ENCODE peak calls at places on chromosome 14, in five cellular contexts. V, T, I, P and S are unnamed samples.

GRCh38 chr14:101478796-101479410 is 82.4 kb upstream of the DIO3 start:
- DNase-seq in T (no peak), P (no peak), I (no peak), V (no peak), S (no peak)

GRCh38 chr14:91142214-91142668 is 28.4 kb downstream of the DGLUCY start:
- DNase-seq in I (no peak), T (no peak), P (no peak), V (no peak), S (no peak)

GRCh38 chr14:69298131-69299071 is 38.4 kb downstream of the GALNT16 start:
- DNase-seq in V (no peak), P (no peak), T (no peak), I (no peak), S (no peak)

GRCh38 chr14:103312006-103312635 is 21.9 kb upstream of the EIF5 start:
- DNase-seq in T (no peak), P (no peak), V (no peak), I (no peak), S (no peak)

GRCh38 chr14:24132976-24133375 is 2.5 kb downstream of the FITM1 start:
- DNase-seq in P (no peak), V (no peak), T (no peak), I (no peak), S (no peak)

GRCh38 chr14:23483216-23483854 is 13.8 kb downstream of the NGDN start:
- DNase-seq in P (peak), I (no peak), V (no peak), T (no peak), S (no peak)

GRCh38 chr14:102945346-102946130 is 23.1 kb downstream of the AMN start:
- DNase-seq in I (no peak), V (peak), P (no peak), T (peak), S (no peak)

GRCh38 chr14:61188196-61188595 is 92.9 kb downstream of the TMEM30B start:
- DNase-seq in P (peak), I (no peak), T (peak), V (no peak), S (no peak)

GRCh38 chr14:105398044-105398725 is at the start of gene TEX22:
- DNase-seq in T (peak), P (peak), I (peak), V (peak), S (peak)

GRCh38 chr14:23602181-23603095 is 23.8 kb upstream of the JPH4 start:
- DNase-seq in T (no peak), P (no peak), I (no peak), V (no peak), S (no peak)

GRCh38 chr14:34792593-34792992 is 78.2 kb upstream of the CFL2 start:
- DNase-seq in I (no peak), T (no peak), P (no peak), V (no peak), S (no peak)

GRCh38 chr14:51654549-51654879 is 2.8 kb downstream of the FRMD6 start:
- DNase-seq in V (no peak), I (no peak), T (no peak), P (no peak), S (no peak)

GRCh38 chr14:35234007-35234406 is 58.2 kb upstream of the PSMA6 start:
- DNase-seq in I (peak), T (no peak), P (peak), V (no peak), S (peak)

GRCh38 chr14:38079268-38079667 is 128.4 kb upstream of the SSTR1 start:
- DNase-seq in I (peak), P (no peak), V (no peak), T (no peak), S (no peak)

GRCh38 chr14:103091041-103091882 is 3.3 kb upstream of the EXOC3L4 start:
- DNase-seq in V (no peak), I (no peak), T (peak), P (peak), S (no peak)

GRCh38 chr14:34180428-34180827 is 229.6 kb upstream of the EGLN3 start:
- DNase-seq in I (no peak), P (no peak), V (no peak), T (no peak), S (no peak)

GRCh38 chr14:78324353-78324752 is 154.2 kb downstream of the NRXN3 start:
- DNase-seq in I (peak), V (no peak), P (no peak), T (no peak), S (no peak)

GRCh38 chr14:24042733-24043132 is 9.1 kb upstream of the CARMIL3 start:
- DNase-seq in T (no peak), V (no peak), P (no peak), I (no peak), S (no peak)

GRCh38 chr14:78081245-78081644 is 88.9 kb upstream of the NRXN3 start:
- DNase-seq in V (no peak), P (no peak), T (no peak), I (no peak), S (no peak)

GRCh38 chr14:22974530-22975313 is 7.6 kb downstream of the AJUBA start:
- DNase-seq in V (no peak), T (no peak), I (no peak), P (no peak), S (no peak)

GRCh38 chr14:103332143-103332919 is 1.7 kb upstream of the EIF5 start:
- DNase-seq in T (no peak), V (no peak), I (no peak), P (no peak), S (no peak)

GRCh38 chr14:49584058-49584457 is 2.1 kb downstream of the RPS29 start:
- DNase-seq in V (no peak), P (no peak), I (no peak), T (no peak), S (no peak)
- H3K4me3 ChIP-seq in V (no peak), P (peak), I (no peak), T (no peak), S (peak)

GRCh38 chr14:59771577-59771976 is 99.0 kb downstream of the RTN1 start:
- DNase-seq in T (no peak), P (peak), V (no peak), I (peak), S (no peak)
- H3K4me3 ChIP-seq in T (no peak), P (no peak), V (no peak), I (no peak), S (no peak)

GRCh38 chr14:70641548-70642312 is at the start of gene TTC9:
- DNase-seq in V (no peak), P (no peak), T (peak), I (no peak), S (no peak)

GRCh38 chr14:70646705-70647104 is 5.0 kb downstream of the TTC9 start:
- DNase-seq in T (no peak), V (no peak), P (no peak), I (no peak), S (no peak)

GRCh38 chr14:70642313-70643235 is 858 bp downstream of the TTC9 start:
- DNase-seq in T (peak), I (no peak), V (peak), P (no peak), S (no peak)

GRCh38 chr14:70645892-70646291 is 4.2 kb downstream of the TTC9 start:
- DNase-seq in V (no peak), T (no peak), P (no peak), I (no peak), S (no peak)

GRCh38 chr14:70644016-70644415 is 2.3 kb downstream of the TTC9 start:
- DNase-seq in I (no peak), P (no peak), V (no peak), T (no peak), S (no peak)
- H3K4me3 ChIP-seq in I (no peak), P (no peak), V (no peak), T (no peak), S (no peak)

DNA sequence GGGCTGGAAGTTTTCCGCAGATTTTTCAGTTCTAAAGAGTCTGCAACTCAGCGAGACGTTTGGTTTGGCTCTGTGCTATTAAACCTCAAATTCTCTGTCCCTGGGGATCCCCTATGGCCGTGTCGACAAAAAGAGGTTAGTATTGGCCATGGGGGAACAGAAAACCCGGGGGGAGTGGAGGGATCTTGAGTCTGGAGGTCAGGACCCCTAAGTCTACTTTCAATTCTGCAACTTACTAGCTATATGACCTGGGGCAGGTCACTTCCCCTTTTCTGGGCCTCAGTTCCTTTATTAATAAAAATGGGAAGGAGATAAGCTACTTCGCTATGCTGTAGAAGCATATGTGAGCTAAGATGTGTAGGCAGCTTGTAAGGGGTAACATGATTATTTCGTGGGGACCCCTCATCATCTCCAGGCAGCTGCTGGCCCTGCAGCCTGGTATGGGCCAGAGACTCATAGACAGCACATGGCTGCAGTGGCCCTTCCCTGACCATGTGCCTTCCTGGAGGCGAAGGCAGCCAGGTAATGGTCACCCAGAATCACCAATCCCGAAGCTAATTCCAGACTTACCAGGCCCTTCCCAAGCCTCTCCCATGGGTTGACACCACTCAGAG is 8.6 kb downstream of the ASB2 start:
- DNase-seq in V (no peak), T (no peak), P (no peak), I (no peak), S (no peak)
- H3K4me3 ChIP-seq in V (no peak), T (no peak), P (no peak), I (no peak), S (no peak)

DNA sequence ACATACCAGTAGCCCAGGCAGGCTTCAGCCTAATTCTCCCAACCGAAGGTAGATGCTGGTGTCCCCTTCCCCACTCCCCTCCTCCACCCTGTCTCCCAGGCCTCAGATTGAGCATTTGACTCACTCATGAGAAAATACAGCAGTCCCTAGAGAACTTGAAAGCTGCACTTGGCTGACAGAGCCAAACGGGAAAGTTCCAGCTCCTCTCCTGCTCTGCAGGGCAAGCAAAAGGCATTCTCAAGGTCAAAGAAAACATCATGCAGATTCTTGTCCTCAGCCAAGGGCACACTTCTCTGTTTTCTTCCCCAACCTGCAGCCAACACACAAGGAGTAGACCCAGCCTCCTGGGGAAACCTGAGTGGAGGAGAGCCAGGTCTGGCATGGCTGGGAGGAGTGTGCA is 100.2 kb downstream of the IRF2BPL start:
- DNase-seq in I (no peak), P (no peak), T (no peak), V (no peak), S (no peak)
- H3K4me3 ChIP-seq in I (no peak), P (no peak), T (no peak), V (no peak), S (no peak)

GRCh38 chr14:56826214-56826613 is 15.9 kb upstream of the OTX2 start:
- DNase-seq in I (no peak), P (no peak), T (no peak), V (no peak), S (no peak)
- H3K4me3 ChIP-seq in I (no peak), P (no peak), T (no peak), V (no peak), S (no peak)

GRCh38 chr14:66000771-66001170 is 485.4 kb upstream of the CCDC196 start:
- DNase-seq in T (no peak), V (no peak), I (peak), P (no peak), S (no peak)
- H3K4me3 ChIP-seq in T (no peak), V (no peak), I (no peak), P (no peak), S (no peak)

GRCh38 chr14:92173668-92174067 is 51.9 kb downstream of the CPSF2 start:
- DNase-seq in V (no peak), T (no peak), I (no peak), P (no peak), S (no peak)
- H3K4me3 ChIP-seq in V (no peak), T (no peak), I (no peak), P (no peak), S (no peak)

GRCh38 chr14:52693004-52693403 is 2.4 kb downstream of the ERO1A start:
- DNase-seq in V (no peak), T (no peak), I (no peak), P (no peak), S (no peak)

GRCh38 chr14:52693532-52693931 is 1.8 kb downstream of the ERO1A start:
- DNase-seq in V (no peak), T (no peak), P (no peak), I (no peak), S (no peak)

GRCh38 chr14:52694761-52695480 is 437 bp downstream of the ERO1A start:
- DNase-seq in T (peak), P (peak), I (peak), V (peak), S (peak)

GRCh38 chr14:52690983-52691760 is 4.2 kb downstream of the ERO1A start:
- DNase-seq in I (no peak), V (no peak), T (no peak), P (no peak), S (no peak)

GRCh38 chr14:52692248-52692962 is 3.0 kb downstream of the ERO1A start:
- DNase-seq in V (no peak), T (no peak), I (no peak), P (peak), S (peak)
- H3K4me3 ChIP-seq in V (no peak), T (no peak), I (no peak), P (no peak), S (peak)